ENCODE peak calls at places on chromosome 22, in six cellular contexts. A, Q, M, P, K and I are unnamed samples.

GRCh38 chr22:20783844-20784723 is 10.2 kb downstream of the SERPIND1 start:
- DNase-seq in A (no peak), Q (no peak), K (peak; percentile 73), P (peak; percentile 63), M (no peak), I (no peak)

GRCh38 chr22:32341122-32341740 is 16.4 kb upstream of the RFPL3 start:
- DNase-seq in A (no peak), M (no peak), Q (no peak), P (no peak), K (no peak), I (no peak)

GRCh38 chr22:20807315-20807752 is 33.4 kb downstream of the SERPIND1 start:
- DNase-seq in K (peak; percentile 84), A (no peak), Q (no peak), M (no peak), P (no peak), I (no peak)

GRCh38 chr22:30205281-30206115 is 41.1 kb downstream of the LIF start:
- DNase-seq in A (no peak), M (no peak), K (peak; percentile 93), P (no peak), Q (no peak), I (no peak)

GRCh38 chr22:18965526-18966421 is 29.7 kb upstream of the PRODH start:
- DNase-seq in Q (no peak), M (peak; percentile 30), P (no peak), K (no peak), A (no peak), I (no peak)

GRCh38 chr22:20145832-20146223 is 5.0 kb downstream of the CCDC188 start:
- DNase-seq in M (no peak), K (no peak), P (no peak), A (no peak), Q (no peak), I (no peak)

GRCh38 chr22:21632237-21632895 is at the start of gene CCDC116:
- DNase-seq in P (no peak), Q (peak; percentile 18), K (no peak), A (peak; percentile 73), M (peak; percentile 70), I (peak; percentile 79)

GRCh38 chr22:19877626-19878339 is 23.1 kb upstream of the GNB1L start:
- DNase-seq in A (no peak), Q (no peak), M (peak; percentile 37), K (peak; percentile 10), P (no peak), I (peak; percentile 4)

GRCh38 chr22:22712092-22712658 is 67.8 kb downstream of the GGTLC2 start:
- DNase-seq in K (no peak), A (no peak), P (no peak), Q (no peak), M (no peak), I (no peak)

GRCh38 chr22:24503137-24503850 is 8.2 kb downstream of the UPB1 start:
- DNase-seq in K (peak; percentile 65), Q (no peak), A (peak; percentile 45), P (peak; percentile 12), M (peak; percentile 64), I (peak; percentile 39)

GRCh38 chr22:41976070-41976901 is 7.0 kb downstream of the SEPTIN3 start:
- DNase-seq in M (no peak), Q (peak; percentile 13), A (peak; percentile 36), P (peak; percentile 51), K (no peak), I (peak; percentile 35)

GRCh38 chr22:37627545-37627944 is 11.9 kb upstream of the SH3BP1 start:
- DNase-seq in M (no peak), Q (no peak), A (peak; percentile 39), K (no peak), P (no peak), I (no peak)

GRCh38 chr22:42365942-42366660 is 66.1 kb downstream of the NFAM1 start:
- DNase-seq in Q (no peak), K (no peak), M (no peak), A (no peak), P (peak; percentile 23), I (no peak)

GRCh38 chr22:40040927-40041326 is 46.2 kb downstream of the FAM83F start:
- DNase-seq in A (no peak), Q (no peak), P (no peak), M (no peak), K (peak; percentile 32), I (no peak)

GRCh38 chr22:45834795-45835194 is 142.2 kb downstream of the WNT7B start:
- DNase-seq in P (no peak), Q (no peak), K (no peak), M (no peak), A (no peak), I (no peak)

GRCh38 chr22:45958971-45959370 is 18.0 kb downstream of the WNT7B start:
- DNase-seq in K (no peak), Q (no peak), M (no peak), P (no peak), A (no peak), I (no peak)

GRCh38 chr22:39374801-39375200 is 24.8 kb upstream of the TAB1 start:
- DNase-seq in A (no peak), M (no peak), K (no peak), P (no peak), Q (no peak), I (no peak)